ENCODE peak calls at places on chromosomes 13 and 19, in nine cellular contexts. H, U, S, N, E, Q, Y, O and B are unnamed samples.
A peak's percentile ranks its signal among the peaks of the same experiment; 100 is the strongest.

GRCh38 chr19:18496167-18496979 is 25.5 kb downstream of the ELL start:
- DNase-seq in H (peak; percentile 90), U (no peak), S (peak; percentile 26), N (peak; percentile 88), E (peak; percentile 65), Q (peak; percentile 75), Y (no peak), O (no peak), B (peak; percentile 71)

GRCh38 chr13:98449273-98449672 is 127.6 kb downstream of the STK24 start:
- DNase-seq in H (no peak), U (no peak), S (no peak), N (no peak), E (no peak), Q (no peak), Y (no peak), O (no peak), B (no peak)

GRCh38 chr19:50554212-50554611 is 14.0 kb downstream of the LRRC4B start:
- DNase-seq in H (no peak), U (no peak), S (no peak), N (no peak), E (no peak), Q (no peak), Y (no peak), O (no peak), B (no peak)

GRCh38 chr13:51999525-51999924 is 11.7 kb downstream of the ATP7B start:
- DNase-seq in H (peak; percentile 90), U (no peak), S (no peak), N (peak; percentile 26), E (peak; percentile 8), Q (no peak), Y (peak; percentile 73), O (peak; percentile 61), B (no peak)

GRCh38 chr19:14004619-14005380 is 1.3 kb downstream of the RFX1 start:
- DNase-seq in H (peak; percentile 88), U (no peak), S (no peak), N (no peak), E (peak; percentile 42), Q (no peak), Y (peak; percentile 79), O (peak; percentile 55), B (peak; percentile 10)

GRCh38 chr13:103282571-103283450 is 216.6 kb upstream of the SLC10A2 start:
- DNase-seq in H (no peak), U (no peak), S (no peak), N (peak; percentile 97), E (no peak), Q (no peak), Y (no peak), O (no peak), B (no peak)

GRCh38 chr19:30085394-30085793 is 143.4 kb downstream of the URI1 start:
- DNase-seq in H (peak; percentile 16), U (no peak), S (peak; percentile 24), N (no peak), E (no peak), Q (no peak), Y (peak; percentile 48), O (no peak), B (peak; percentile 15)

GRCh38 chr19:55657004-55657747 is 2.3 kb downstream of the U2AF2 start:
- DNase-seq in H (no peak), U (no peak), S (no peak), N (no peak), E (no peak), Q (no peak), Y (no peak), O (no peak), B (peak; percentile 35)

GRCh38 chr13:105817498-105817897 is 718.0 kb downstream of the EFNB2 start:
- DNase-seq in H (no peak), U (no peak), S (no peak), N (peak; percentile 66), E (no peak), Q (no peak), Y (no peak), O (no peak), B (no peak)

GRCh38 chr13:111153279-111153976 is 38.3 kb downstream of the ARHGEF7 start:
- DNase-seq in H (peak; percentile 93), U (peak; percentile 97), S (peak; percentile 94), N (peak; percentile 74), E (peak; percentile 91), Q (peak; percentile 97), Y (peak; percentile 96), O (peak; percentile 92), B (peak; percentile 82)

GRCh38 chr13:28357846-28358496 is 137.0 kb downstream of the FLT1 start:
- DNase-seq in H (no peak), U (no peak), S (no peak), N (no peak), E (no peak), Q (no peak), Y (no peak), O (no peak), B (no peak)

GRCh38 chr13:91719033-91719432 is 320.6 kb downstream of the GPC5 start:
- DNase-seq in H (no peak), U (no peak), S (no peak), N (peak; percentile 20), E (no peak), Q (no peak), Y (no peak), O (no peak), B (no peak)

GRCh38 chr13:23776698-23777570 is 112.3 kb downstream of the MIPEP start:
- DNase-seq in H (no peak), U (no peak), S (no peak), N (no peak), E (no peak), Q (peak; percentile 54), Y (no peak), O (no peak), B (no peak)

GRCh38 chr13:96053003-96053703 is at the start of gene UGGT2:
- DNase-seq in H (peak; percentile 97), U (peak; percentile 95), S (peak; percentile 77), N (peak; percentile 85), E (peak; percentile 94), Q (peak; percentile 97), Y (peak; percentile 98), O (peak; percentile 91), B (peak; percentile 80)

GRCh38 chr19:19256072-19256969 is 16.8 kb downstream of the TM6SF2 start:
- DNase-seq in H (no peak), U (no peak), S (no peak), N (no peak), E (no peak), Q (no peak), Y (no peak), O (no peak), B (no peak)

GRCh38 chr13:37381502-37381901 is 217.1 kb downstream of the POSTN start:
- DNase-seq in H (no peak), U (no peak), S (no peak), N (no peak), E (no peak), Q (no peak), Y (no peak), O (no peak), B (no peak)

GRCh38 chr19:34173145-34173956 is 1.0 kb downstream of the LSM14A start:
- DNase-seq in H (peak; percentile 74), U (peak; percentile 36), S (peak; percentile 25), N (peak; percentile 65), E (peak; percentile 64), Q (no peak), Y (no peak), O (no peak), B (peak; percentile 46)
- TF ChIP-seq CTCF in H (peak; percentile 28), U (peak; percentile 32), S (no peak), N (no peak), E (peak; percentile 27), Q (no peak), Y (no peak), O (no peak), B (peak; percentile 14)

GRCh38 chr19:57637379-57637778 is 4.4 kb downstream of the ZNF211 start:
- DNase-seq in H (no peak), U (no peak), S (no peak), N (no peak), E (no peak), Q (no peak), Y (no peak), O (no peak), B (no peak)

GRCh38 chr19:57633832-57634131 is 814 bp downstream of the ZNF211 start:
- DNase-seq in H (no peak), U (no peak), S (no peak), N (no peak), E (no peak), Q (no peak), Y (no peak), O (no peak), B (no peak)

GRCh38 chr19:57632987-57633831 is at the start of gene ZNF211:
- DNase-seq in H (peak; percentile 94), U (peak; percentile 92), S (peak; percentile 97), N (peak; percentile 87), E (peak; percentile 91), Q (peak; percentile 95), Y (peak; percentile 94), O (peak; percentile 90), B (peak; percentile 95)
- TF ChIP-seq CTCF in H (no peak), U (no peak), S (no peak), N (no peak), E (no peak), Q (no peak), Y (no peak), O (peak; percentile 63), B (no peak)

DNA sequence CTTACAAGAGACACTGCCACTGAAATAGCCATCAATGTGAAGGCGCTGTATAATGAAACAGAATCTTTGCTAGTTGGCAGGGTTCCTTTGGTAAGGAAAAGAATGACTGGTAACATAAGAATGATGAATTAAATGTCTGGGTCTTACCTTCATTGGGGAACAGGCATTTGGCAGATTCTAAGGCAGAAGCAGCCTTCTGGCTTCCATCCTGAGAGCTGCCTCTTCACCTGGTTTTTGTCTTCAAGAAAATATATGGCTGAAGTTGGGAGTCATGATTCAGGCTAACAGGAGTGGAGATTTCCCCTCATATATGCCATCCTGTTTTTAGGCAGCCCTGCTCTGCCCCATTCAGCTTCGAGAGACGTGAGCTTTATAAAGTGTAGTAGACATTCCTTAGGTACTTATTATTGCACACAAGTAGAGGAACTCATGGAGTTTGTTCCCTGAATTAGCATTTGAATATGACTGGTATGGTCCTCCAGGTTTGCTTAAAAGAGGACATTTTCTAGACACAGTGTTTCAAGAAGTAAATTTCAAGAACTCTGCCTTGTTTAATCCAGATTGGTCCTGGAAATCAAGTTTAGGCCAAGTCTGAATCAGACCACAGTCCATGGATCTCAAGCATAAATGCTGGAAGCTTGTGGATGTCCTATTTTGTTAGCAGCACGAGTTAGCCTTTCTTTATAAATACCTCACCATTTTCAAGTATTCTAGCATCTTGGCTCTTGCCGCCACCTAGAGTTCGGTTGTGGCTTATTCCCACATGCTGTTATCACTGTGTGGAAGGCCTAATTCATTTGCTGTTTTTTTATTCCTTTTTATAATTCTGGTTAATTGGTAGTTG is 56.2 kb upstream of the AKAP11 start:
- DNase-seq in H (no peak), U (peak; percentile 50), S (peak; percentile 44), N (peak; percentile 25), E (peak; percentile 33), Q (peak; percentile 9), Y (no peak), O (no peak), B (peak; percentile 23)
- TF ChIP-seq CTCF in H (peak; percentile 32), U (peak; percentile 28), S (peak; percentile 71), N (peak; percentile 36), E (peak; percentile 56), Q (peak; percentile 36), Y (peak; percentile 40), O (peak; percentile 48), B (no peak)

DNA sequence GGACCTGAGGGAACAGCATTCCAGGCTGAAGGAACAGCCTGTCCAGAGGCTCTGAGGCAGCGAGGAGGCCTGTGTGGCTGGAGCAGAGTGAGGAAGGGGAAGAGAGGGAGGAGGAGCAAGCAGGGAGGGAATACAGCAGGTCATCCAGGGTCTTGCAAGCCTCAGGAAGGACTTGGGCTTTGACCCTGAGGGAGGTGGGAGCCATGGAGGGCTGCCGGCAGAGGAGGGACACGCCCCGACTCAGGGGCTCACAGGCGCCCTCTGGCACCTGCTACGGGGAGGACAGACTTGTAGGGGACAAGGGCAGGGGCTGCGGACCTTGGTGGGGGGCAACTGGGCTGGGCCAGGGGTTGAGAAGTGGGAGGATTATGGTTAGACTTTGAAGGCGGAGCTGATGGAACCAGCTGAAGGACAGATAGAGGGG is 4.7 kb downstream of the TINCR start:
- DNase-seq in H (no peak), U (no peak), S (no peak), N (no peak), E (no peak), Q (no peak), Y (no peak), O (no peak), B (no peak)
- TF ChIP-seq CTCF in H (no peak), U (no peak), S (peak; percentile 33), N (no peak), E (no peak), Q (no peak), Y (no peak), O (no peak), B (no peak)